ENCODE peak calls at places on chromosomes 16 and 17, in ten cellular contexts. G, U, M, B, C, F, Q, S, P and T are unnamed samples.

GRCh38 chr17:6670999-6671398 is 19.4 kb downstream of the C17orf100 start:
- DNase-seq in G (no peak), U (no peak), M (no peak), B (no peak), C (no peak), F (no peak), Q (no peak), S (no peak), P (no peak), T (no peak)

GRCh38 chr16:9091867-9092281 is 430 bp downstream of the HAPSTR1 start:
- DNase-seq in G (no peak), U (peak), M (peak), B (peak), C (no peak), F (no peak), Q (no peak), S (peak), P (no peak), T (peak)

GRCh38 chr17:19573075-19573474 is 39.4 kb downstream of the SLC47A1 start:
- DNase-seq in G (no peak), U (no peak), M (no peak), B (no peak), C (no peak), F (no peak), Q (no peak), S (no peak), P (no peak), T (no peak)

GRCh38 chr17:68834328-68834836 is 120.8 kb downstream of the ABCA8 start:
- DNase-seq in G (no peak), U (no peak), M (no peak), B (no peak), C (no peak), F (no peak), Q (no peak), S (no peak), P (no peak), T (no peak)

GRCh38 chr16:67395458-67396158 is 2.3 kb upstream of the TPPP3 start:
- DNase-seq in G (no peak), U (no peak), M (no peak), B (no peak), C (no peak), F (no peak), Q (no peak), S (peak), P (no peak), T (no peak)

GRCh38 chr17:47203984-47204721 is 5.0 kb upstream of the MYL4 start:
- DNase-seq in G (no peak), U (no peak), M (no peak), B (no peak), C (no peak), F (no peak), Q (no peak), S (no peak), P (no peak), T (no peak)

GRCh38 chr16:27642753-27643152 is 92.8 kb downstream of the KATNIP start:
- DNase-seq in G (peak), U (no peak), M (no peak), B (no peak), C (peak), F (no peak), Q (no peak), S (no peak), P (peak), T (no peak)

GRCh38 chr17:76017481-76018339 is 9.4 kb downstream of the EVPL start:
- DNase-seq in G (no peak), U (no peak), M (no peak), B (no peak), C (no peak), F (no peak), Q (no peak), S (no peak), P (no peak), T (no peak)

GRCh38 chr17:1737531-1738291 is 5.0 kb upstream of the SERPINF2 start:
- DNase-seq in G (no peak), U (no peak), M (no peak), B (no peak), C (no peak), F (no peak), Q (no peak), S (no peak), P (no peak), T (no peak)

GRCh38 chr16:49469323-49469670 is 95.7 kb downstream of the C16orf78 start:
- DNase-seq in G (no peak), U (no peak), M (no peak), B (no peak), C (no peak), F (no peak), Q (no peak), S (peak), P (no peak), T (no peak)

GRCh38 chr17:39633570-39634183 is 3.3 kb upstream of the STARD3 start:
- DNase-seq in G (no peak), U (no peak), M (no peak), B (no peak), C (no peak), F (no peak), Q (no peak), S (no peak), P (no peak), T (no peak)

GRCh38 chr17:36034127-36034526 is 16.4 kb upstream of the CCL23 start:
- DNase-seq in G (no peak), U (no peak), M (no peak), B (peak), C (no peak), F (no peak), Q (peak), S (no peak), P (no peak), T (no peak)

GRCh38 chr17:29107933-29108805 is 65.2 kb downstream of the PIPOX start:
- DNase-seq in G (no peak), U (no peak), M (no peak), B (no peak), C (peak), F (no peak), Q (no peak), S (no peak), P (peak), T (no peak)

GRCh38 chr16:49639739-49640388 is 216.0 kb downstream of the ZNF423 start:
- DNase-seq in G (no peak), U (no peak), M (no peak), B (peak), C (no peak), F (no peak), Q (no peak), S (no peak), P (peak), T (no peak)

GRCh38 chr17:81891303-81891552 is 158 bp downstream of the ALYREF start:
- DNase-seq in G (no peak), U (no peak), M (no peak), B (no peak), C (no peak), F (no peak), Q (no peak), S (no peak), P (no peak), T (no peak)
- TF ChIP-seq POLR2A in G (no peak), U (no peak), M (no peak), B (no peak), C (no peak), F (no peak), Q (no peak), S (no peak), P (no peak), T (no peak)

GRCh38 chr17:81494984-81495383 is 17.6 kb downstream of the ACTG1 start:
- DNase-seq in G (no peak), U (no peak), M (no peak), B (no peak), C (no peak), F (no peak), Q (no peak), S (no peak), P (no peak), T (no peak)
- TF ChIP-seq POLR2AphosphoS5 in G (no peak), U (no peak), M (no peak), B (no peak), C (peak), F (no peak), Q (no peak), S (no peak), P (no peak), T (no peak)

GRCh38 chr16:21952040-21952792 is 945 bp upstream of the UQCRC2 start:
- DNase-seq in G (peak), U (peak), M (peak), B (peak), C (peak), F (peak), Q (peak), S (peak), P (peak), T (no peak)

GRCh38 chr16:21950782-21951521 is 2.2 kb upstream of the UQCRC2 start:
- DNase-seq in G (peak), U (no peak), M (no peak), B (peak), C (peak), F (no peak), Q (no peak), S (no peak), P (peak), T (no peak)

GRCh38 chr16:21953541-21953902 is 361 bp downstream of the UQCRC2 start:
- DNase-seq in G (no peak), U (no peak), M (no peak), B (no peak), C (no peak), F (no peak), Q (no peak), S (no peak), P (no peak), T (peak)

GRCh38 chr16:21949713-21950260 is 3.4 kb upstream of the UQCRC2 start:
- DNase-seq in G (no peak), U (no peak), M (no peak), B (no peak), C (no peak), F (no peak), Q (no peak), S (no peak), P (no peak), T (no peak)

DNA sequence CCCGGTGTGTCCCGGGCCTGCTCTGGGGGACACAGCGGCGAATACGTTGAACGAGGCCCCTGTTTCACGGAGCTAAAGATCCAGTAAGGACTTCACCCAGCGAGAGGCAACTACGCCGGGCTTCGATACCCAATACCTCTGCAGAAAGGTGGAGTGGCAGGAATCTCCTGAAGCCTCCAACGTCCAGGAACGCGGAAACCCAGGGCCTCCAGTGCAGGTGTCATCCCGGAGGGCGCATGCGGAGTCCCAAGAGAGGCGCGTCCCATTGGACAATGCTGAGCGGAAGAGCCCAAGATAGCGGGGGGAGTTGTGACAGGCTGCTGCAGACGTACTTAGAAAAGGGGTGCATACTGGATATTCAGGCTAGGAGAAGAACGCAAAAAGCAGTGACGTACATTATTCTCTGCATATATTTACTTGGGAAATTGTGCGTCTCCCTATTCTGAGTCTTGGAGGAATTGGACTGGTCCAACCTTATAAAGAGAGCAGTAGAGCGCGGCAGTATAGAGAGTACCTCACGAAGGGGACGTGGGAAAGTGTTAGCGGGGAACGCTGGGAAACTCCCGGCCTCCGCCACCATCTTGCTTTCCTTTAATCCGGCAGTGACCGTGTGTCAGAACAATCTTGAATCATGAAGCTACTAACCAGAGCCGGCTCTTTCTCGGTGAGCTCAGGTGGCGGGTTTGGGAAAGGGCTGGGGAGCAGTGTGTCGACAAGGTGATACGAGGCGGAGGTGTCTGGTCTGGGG is at the start of gene UQCRC2:
- DNase-seq in G (peak), U (peak), M (peak), B (peak), C (peak), F (peak), Q (peak), S (peak), P (peak), T (peak)
- TF ChIP-seq POLR2A in G (peak), U (peak), M (peak), B (peak), C (peak), F (no peak), Q (peak), S (peak), P (peak), T (peak)

DNA sequence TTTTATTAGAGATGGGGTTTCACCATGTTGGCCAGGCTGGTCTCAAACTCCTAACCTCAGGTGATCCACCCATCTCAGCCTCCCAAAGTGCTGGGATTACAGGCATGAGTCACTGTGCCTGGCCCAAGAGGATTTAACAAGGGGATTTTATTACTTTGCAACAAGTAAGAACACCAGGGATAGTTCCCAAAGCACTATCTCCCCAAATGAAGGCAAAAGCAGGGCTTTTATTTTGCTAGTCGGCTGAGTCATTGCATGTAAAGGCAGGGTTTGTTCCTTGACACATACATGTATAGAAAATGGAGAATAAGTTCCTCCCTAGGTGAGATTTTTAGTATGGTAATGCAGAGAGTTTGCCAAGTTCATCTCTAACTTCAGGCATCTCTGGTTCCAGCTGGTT is 24.0 kb downstream of the REXO5 start:
- DNase-seq in G (no peak), U (no peak), M (no peak), B (no peak), C (no peak), F (no peak), Q (no peak), S (no peak), P (no peak), T (no peak)
- TF ChIP-seq POLR2AphosphoS5 in G (no peak), U (no peak), M (no peak), B (no peak), C (no peak), F (no peak), Q (no peak), S (no peak), P (no peak), T (no peak)